ENCODE peak calls at places on chromosomes 7 and 10, in nine cellular contexts. G is glomerular endothelial cell; L is LoVo; Q is anterior cingulate cortex; S is activated CD8-positive, alpha-beta memory T cell treated with anti-CD3 and anti-CD28 coated beads for 48 hours; H is right lobe of liver; C is upper lobe of left lung; R is amygdala; V is neural progenitor cell. Y is an unnamed sample.

GRCh38 chr7:121032645-121033460 is 44.3 kb downstream of the CPED1 start:
- DNase-seq in G (no peak), H (no peak), Q (no peak), L (no peak), S (no peak), R (no peak), V (no peak), C (no peak), Y (no peak)

GRCh38 chr10:62648941-62649340 is 155.6 kb upstream of the ADO start:
- DNase-seq in C (no peak), G (no peak), H (no peak), V (no peak), R (no peak), L (no peak), S (no peak), Q (no peak), Y (no peak)

GRCh38 chr10:131790021-131790420 is 110.8 kb upstream of the PPP2R2D start:
- DNase-seq in H (no peak), L (no peak), C (no peak), Q (no peak), S (no peak), G (no peak), R (no peak), V (no peak), Y (no peak)

GRCh38 chr7:36985866-36986402 is 261.6 kb upstream of the AOAH start:
- DNase-seq in H (no peak), R (peak; percentile 63), C (no peak), G (no peak), L (no peak), Q (no peak), S (no peak), V (no peak), Y (no peak)

GRCh38 chr7:38820571-38820970 is 88.4 kb downstream of the VPS41 start:
- DNase-seq in S (no peak), H (no peak), C (no peak), L (no peak), V (no peak), R (no peak), G (no peak), Q (no peak), Y (no peak)

GRCh38 chr10:113167702-113168101 is 217.7 kb downstream of the TCF7L2 start:
- DNase-seq in H (no peak), S (no peak), Q (no peak), G (no peak), V (no peak), R (no peak), L (no peak), C (no peak), Y (no peak)

GRCh38 chr7:90411510-90411909 is 8.2 kb downstream of the CLDN12 start:
- DNase-seq in S (no peak), V (no peak), R (no peak), L (peak; percentile 87), C (no peak), G (no peak), H (no peak), Q (no peak), Y (no peak)

GRCh38 chr10:67934331-67934730 is 49.9 kb downstream of the SIRT1 start:
- DNase-seq in G (no peak), V (no peak), C (no peak), L (no peak), H (no peak), S (no peak), Q (no peak), R (no peak), Y (no peak)

GRCh38 chr7:150402671-150403321 is 23.7 kb downstream of the ZNF775 start:
- DNase-seq in H (no peak), Q (no peak), C (no peak), V (no peak), R (no peak), L (no peak), G (no peak), S (no peak), Y (no peak)